ENCODE peak calls at places on chromosomes 4 and X, in four cellular contexts. U is choroid plexus epithelial cell, V is sigmoid colon, C is HFF-Myc. Z is an unnamed sample.
A peak's percentile ranks its signal among the peaks of the same experiment; 100 is the strongest.

GRCh38 chr4:111986125-111986524 is 159.1 kb upstream of the FAM241A start:
- DNase-seq in V (no peak), U (no peak), C (no peak), Z (no peak)

GRCh38 chrX:9635805-9636204 is 129.8 kb downstream of the GPR143 start:
- DNase-seq in V (peak; percentile 80), U (no peak), C (no peak), Z (no peak)

GRCh38 chr4:15659768-15660394 is 4.7 kb upstream of the FBXL5 start:
- DNase-seq in V (no peak), U (peak; percentile 91), C (no peak), Z (no peak)

GRCh38 chrX:154516655-154517100 is 646 bp upstream of the FAM3A start:
- DNase-seq in C (no peak), U (peak; percentile 81), V (peak; percentile 86), Z (no peak)

GRCh38 chr4:3405176-3405575 is 36.6 kb upstream of the HGFAC start:
- DNase-seq in U (no peak), C (no peak), V (peak; percentile 35), Z (no peak)

GRCh38 chr4:81799371-81799770 is 327.7 kb upstream of the RASGEF1B start:
- DNase-seq in V (no peak), C (no peak), U (no peak), Z (no peak)

GRCh38 chrX:129876734-129877395 is 29.1 kb upstream of the UTP14A start:
- DNase-seq in U (peak; percentile 39), C (peak; percentile 29), V (no peak), Z (peak; percentile 43)

GRCh38 chrX:119880552-119881437 is 9.2 kb downstream of the NDUFA1 start:
- DNase-seq in C (peak; percentile 30), V (no peak), U (peak; percentile 78), Z (peak; percentile 52)

GRCh38 chr4:17941731-17942130 is 79.8 kb downstream of the LCORL start:
- DNase-seq in C (no peak), U (no peak), V (no peak), Z (no peak)

GRCh38 chrX:40391662-40392061 is 189.1 kb upstream of the ATP6AP2 start:
- DNase-seq in U (peak; percentile 23), C (no peak), V (no peak), Z (no peak)

GRCh38 chr4:93289241-93289640 is 539.3 kb upstream of the ATOH1 start:
- DNase-seq in V (no peak), C (no peak), U (no peak), Z (no peak)

GRCh38 chr4:189128341-189128740 is 812.3 kb upstream of the FRG1 start:
- DNase-seq in V (no peak), U (no peak), C (no peak), Z (no peak)

GRCh38 chrX:19063030-19063429 is 59.2 kb downstream of the ADGRG2 start:
- DNase-seq in V (no peak), C (no peak), U (peak; percentile 29), Z (peak; percentile 4)

GRCh38 chr4:24657768-24658617 is 73.6 kb upstream of the DHX15 start:
- DNase-seq in U (peak; percentile 38), C (no peak), V (no peak), Z (peak; percentile 28)

GRCh38 chrX:129461801-129462456 is 61.4 kb downstream of the SMARCA1 start:
- DNase-seq in U (no peak), C (no peak), V (no peak), Z (no peak)

GRCh38 chr4:91961504-91961903 is 342.3 kb upstream of the GRID2 start:
- DNase-seq in U (peak; percentile 20), V (no peak), C (no peak), Z (no peak)

GRCh38 chr4:88054909-88055308 is 47.5 kb downstream of the PKD2 start:
- DNase-seq in V (no peak), U (peak; percentile 85), C (peak; percentile 20), Z (peak; percentile 38)

GRCh38 chr4:102037566-102037965 is 247.0 kb downstream of the BANK1 start:
- DNase-seq in U (peak; percentile 9), C (no peak), V (no peak), Z (no peak)

GRCh38 chr4:41696768-41697167 is 51.8 kb downstream of the PHOX2B start:
- DNase-seq in V (no peak), C (no peak), U (no peak), Z (no peak)

GRCh38 chr4:41693629-41694028 is 54.9 kb downstream of the PHOX2B start:
- DNase-seq in U (peak; percentile 72), V (no peak), C (peak; percentile 30), Z (peak; percentile 39)

GRCh38 chr4:41692717-41693345 is 55.7 kb downstream of the PHOX2B start:
- DNase-seq in C (peak; percentile 14), V (peak; percentile 63), U (peak; percentile 78), Z (peak; percentile 49)

GRCh38 chr4:41701961-41702360 is 46.6 kb downstream of the PHOX2B start:
- DNase-seq in U (no peak), C (no peak), V (no peak), Z (no peak)

GRCh38 chr4:41696131-41696530 is 52.4 kb downstream of the PHOX2B start:
- DNase-seq in U (no peak), C (no peak), V (no peak), Z (no peak)
- TF ChIP-seq CTCF in U (no peak), C (no peak), V (no peak), Z (no peak)

GRCh38 chr4:129138762-129139496 is 43.0 kb downstream of the C4orf33 start:
- DNase-seq in U (no peak), C (no peak), V (no peak), Z (no peak)

GRCh38 chr4:129143359-129143758 is 47.4 kb downstream of the C4orf33 start:
- DNase-seq in U (no peak), C (no peak), V (no peak), Z (no peak)

GRCh38 chr4:129144755-129145206 is 48.8 kb downstream of the C4orf33 start:
- DNase-seq in V (no peak), U (no peak), C (peak; percentile 12), Z (no peak)

GRCh38 chr4:129136433-129136832 is 40.5 kb downstream of the C4orf33 start:
- DNase-seq in U (no peak), V (no peak), C (no peak), Z (no peak)

GRCh38 chr4:129140521-129140920 is 44.6 kb downstream of the C4orf33 start:
- DNase-seq in C (no peak), V (no peak), U (peak; percentile 37), Z (no peak)
- TF ChIP-seq CTCF in C (no peak), V (no peak), U (peak; percentile 38), Z (peak; percentile 33)

GRCh38 chr4:107930821-107931774 is at the start of gene CYP2U1:
- DNase-seq in V (peak; percentile 95), C (no peak), U (peak; percentile 64), Z (peak; percentile 82)
- TF ChIP-seq CTCF in V (no peak), C (no peak), U (no peak), Z (peak; percentile 43)

GRCh38 chr4:55543858-55544257 is 2.9 kb downstream of the CLOCK start:
- DNase-seq in V (no peak), C (no peak), U (no peak), Z (no peak)
- TF ChIP-seq CTCF in V (no peak), C (no peak), U (no peak), Z (peak; percentile 33)

GRCh38 chr4:139301143-139301820 is at the start of gene NAA15:
- DNase-seq in C (peak; percentile 90), U (peak; percentile 98), V (peak; percentile 99), Z (peak; percentile 97)

GRCh38 chr4:139299536-139299935 is 1.8 kb upstream of the NAA15 start:
- DNase-seq in V (no peak), C (no peak), U (no peak), Z (peak; percentile 51)

GRCh38 chr4:139300431-139301142 is 718 bp upstream of the NAA15 start:
- DNase-seq in V (no peak), C (no peak), U (peak; percentile 75), Z (peak; percentile 63)

GRCh38 chr4:139304920-139305319 is 2.6 kb upstream of the NDUFC1 start:
- DNase-seq in U (no peak), V (no peak), C (no peak), Z (no peak)

DNA sequence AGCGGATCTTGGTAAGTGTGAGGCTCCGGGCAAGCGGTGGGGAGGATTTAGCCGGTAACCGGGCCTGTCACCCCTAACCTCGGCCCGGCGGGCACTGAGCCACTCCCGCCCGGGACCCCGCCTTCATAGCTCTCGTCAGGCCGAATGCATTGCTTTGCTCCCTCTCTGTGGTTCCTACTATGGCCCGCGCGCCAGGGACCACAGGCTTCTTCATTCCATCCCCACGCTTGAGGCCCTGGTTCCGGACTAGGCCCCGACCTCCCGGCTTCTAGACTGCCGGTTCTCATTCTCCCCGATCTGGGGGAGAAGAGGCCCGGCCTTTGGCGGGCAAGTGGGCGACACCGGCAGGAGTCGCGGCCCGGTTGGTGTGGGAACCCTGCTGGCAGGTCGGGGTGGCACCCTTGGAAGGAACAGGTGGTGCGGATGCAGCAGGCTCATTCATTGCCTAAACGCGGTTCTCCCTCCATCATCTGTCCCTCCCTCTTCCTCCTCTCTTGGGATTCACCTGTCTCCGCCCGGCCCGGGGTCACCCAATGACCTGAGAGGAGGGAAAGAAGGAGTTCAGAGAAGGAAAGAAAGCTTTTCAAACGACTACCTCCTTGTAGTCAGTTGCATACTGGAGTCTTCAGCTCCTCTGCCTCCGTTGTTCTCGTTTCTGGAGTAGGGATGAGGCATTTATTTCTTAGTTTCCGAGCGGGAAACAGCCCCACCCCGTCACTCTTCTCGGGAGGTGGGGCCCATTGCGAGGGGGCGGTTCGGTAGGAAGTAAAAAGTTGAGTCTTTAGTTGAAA is at the start of gene NDUFC1:
- DNase-seq in C (no peak), U (peak; percentile 61), V (peak; percentile 77), Z (peak; percentile 18)
- TF ChIP-seq CTCF in C (peak; percentile 4), U (peak; percentile 18), V (peak; percentile 33), Z (peak; percentile 58)